ENCODE peak calls at places on chromosome 18, in eight cellular contexts. R is KBM-7, P is endothelial cell, Q is DMS 273 treated with DMSO at 0.1 percent for 48 hours, A is GM23338, X is ecto neural progenitor cell, V is nucleus accumbens, Z is NCI-H2081. Y is an unnamed sample.

GRCh38 chr18:44778788-44779187 is 98.1 kb downstream of the SETBP1 start:
- DNase-seq in Q (no peak), V (no peak), P (no peak), Z (peak), A (no peak), R (no peak), X (no peak), Y (no peak)

GRCh38 chr18:12886498-12887126 is 2.6 kb upstream of the PTPN2 start:
- DNase-seq in P (no peak), Z (no peak), R (peak), V (no peak), A (peak), Q (no peak), X (no peak), Y (no peak)

GRCh38 chr18:5103286-5103685 is 93.8 kb downstream of the AKAIN1 start:
- DNase-seq in P (no peak), R (no peak), X (no peak), V (no peak), Q (no peak), Z (peak), A (peak), Y (no peak)

GRCh38 chr18:63451774-63452173 is 25.0 kb upstream of the SERPINB5 start:
- DNase-seq in P (no peak), Q (no peak), X (no peak), Z (no peak), V (no peak), R (no peak), A (no peak), Y (no peak)

GRCh38 chr18:23135679-23136325 is 517 bp downstream of the CABLES1 start:
- DNase-seq in Q (no peak), X (peak), A (peak), Z (peak), R (no peak), V (no peak), P (peak), Y (peak)

GRCh38 chr18:59416818-59417217 is 57.8 kb upstream of the LMAN1 start:
- DNase-seq in V (no peak), P (no peak), Z (no peak), X (no peak), R (no peak), A (peak), Q (no peak), Y (no peak)

GRCh38 chr18:34709631-34710429 is at the start of gene DTNA:
- DNase-seq in V (no peak), R (no peak), Q (no peak), Z (peak), A (peak), P (no peak), X (no peak), Y (no peak)

GRCh38 chr18:74468547-74469014 is 11.5 kb upstream of the DIPK1C start:
- DNase-seq in P (no peak), A (no peak), V (no peak), X (no peak), R (no peak), Z (no peak), Q (no peak), Y (no peak)

GRCh38 chr18:3590096-3590655 is 140.2 kb downstream of the TGIF1 start:
- DNase-seq in Q (no peak), R (no peak), A (no peak), X (no peak), P (no peak), V (no peak), Z (no peak), Y (no peak)

GRCh38 chr18:6199777-6200176 is 214.9 kb downstream of the L3MBTL4 start:
- DNase-seq in Q (no peak), A (no peak), V (no peak), Z (no peak), X (no peak), R (no peak), P (no peak), Y (no peak)

GRCh38 chr18:3441290-3441689 is 8.7 kb upstream of the TGIF1 start:
- DNase-seq in V (no peak), X (peak), P (peak), R (peak), A (peak), Q (no peak), Z (peak), Y (no peak)

GRCh38 chr18:36124841-36125240 is 4.3 kb downstream of the SLC39A6 start:
- DNase-seq in X (no peak), Q (no peak), A (no peak), Z (no peak), P (no peak), R (no peak), V (no peak), Y (no peak)

GRCh38 chr18:38077219-38077618 is 511.6 kb upstream of the CELF4 start:
- DNase-seq in P (no peak), A (peak), X (no peak), R (no peak), V (no peak), Q (no peak), Z (no peak), Y (no peak)

GRCh38 chr18:40868110-40868858 is 1086.8 kb upstream of the PIK3C3 start:
- DNase-seq in R (no peak), V (no peak), P (no peak), A (no peak), Q (no peak), X (no peak), Z (no peak), Y (no peak)

GRCh38 chr18:53943463-53943862 is 281.0 kb downstream of the MBD2 start:
- DNase-seq in P (no peak), A (no peak), R (no peak), V (no peak), Z (no peak), X (no peak), Q (no peak), Y (no peak)

GRCh38 chr18:13112982-13113381 is 105.6 kb upstream of the LDLRAD4 start:
- DNase-seq in Z (peak), R (peak), X (peak), Q (no peak), P (peak), V (no peak), A (peak), Y (peak)

GRCh38 chr18:31138709-31139108 is 23.9 kb downstream of the DSC1 start:
- DNase-seq in P (no peak), V (no peak), Z (no peak), X (no peak), Q (no peak), A (no peak), R (no peak), Y (no peak)

GRCh38 chr18:57764087-57764486 is 39.0 kb downstream of the ATP8B1 start:
- DNase-seq in V (no peak), X (no peak), Z (no peak), P (no peak), Q (no peak), A (no peak), R (no peak), Y (no peak)

GRCh38 chr18:22363867-22364463 is 53.8 kb downstream of the CTAGE1 start:
- DNase-seq in A (no peak), P (no peak), X (no peak), R (no peak), Q (no peak), Z (no peak), V (no peak), Y (no peak)

GRCh38 chr18:31648966-31649429 is 35.4 kb downstream of the B4GALT6 start:
- DNase-seq in A (no peak), V (no peak), R (no peak), Z (no peak), Q (no peak), P (no peak), X (no peak), Y (no peak)

GRCh38 chr18:73768043-73768442 is 379.6 kb downstream of the FBXO15 start:
- DNase-seq in P (no peak), X (no peak), R (no peak), A (no peak), Q (no peak), V (no peak), Z (peak), Y (no peak)

GRCh38 chr18:58054041-58054733 is 10.2 kb downstream of the NEDD4L start:
- DNase-seq in Z (no peak), P (no peak), R (no peak), X (no peak), V (no peak), Q (no peak), A (peak), Y (no peak)

GRCh38 chr18:13537022-13537780 is 189.2 kb downstream of the FAM210A start:
- DNase-seq in R (no peak), Q (no peak), Z (no peak), P (no peak), V (no peak), X (no peak), A (no peak), Y (no peak)

GRCh38 chr18:74116628-74117554 is 30.7 kb downstream of the FBXO15 start:
- DNase-seq in V (no peak), A (peak), Q (no peak), P (peak), X (no peak), Z (peak), R (peak), Y (peak)

Y was measured in frontal cortex.